ENCODE peak calls at places on chromosomes 7 and 10, in nine cellular contexts. U, O, L, A, G, N, Y, E and P are unnamed samples.

GRCh38 chr10:35092851-35093250 is 2.7 kb upstream of the CUL2 start:
- DNase-seq in U (no peak), O (no peak), L (peak), A (no peak), G (no peak), N (no peak), Y (no peak), E (no peak), P (no peak)

GRCh38 chr10:88693392-88694020 is 12.5 kb upstream of the LIPK start:
- DNase-seq in U (no peak), O (no peak), L (no peak), A (no peak), G (no peak), N (no peak), Y (peak), E (peak), P (no peak)

GRCh38 chr10:14247650-14248258 is 83.0 kb downstream of the FRMD4A start:
- DNase-seq in U (no peak), O (no peak), L (no peak), A (no peak), G (no peak), N (no peak), Y (peak), E (no peak), P (no peak)

GRCh38 chr7:111045469-111045868 is 45.5 kb upstream of the LRRN3 start:
- DNase-seq in U (no peak), O (no peak), L (no peak), A (no peak), G (no peak), N (no peak), Y (peak), E (peak), P (no peak)

GRCh38 chr7:116672596-116673503 is 854 bp downstream of the MET start:
- DNase-seq in U (no peak), O (no peak), L (no peak), A (no peak), G (no peak), N (no peak), Y (peak), E (peak), P (no peak)

GRCh38 chr7:32223721-32224120 is 153.5 kb upstream of the PDE1C start:
- DNase-seq in U (no peak), O (no peak), L (no peak), A (no peak), G (no peak), N (no peak), Y (no peak), E (no peak), P (no peak)

GRCh38 chr7:107610353-107610752 is 30.3 kb downstream of the BCAP29 start:
- DNase-seq in U (no peak), O (no peak), L (no peak), A (no peak), G (no peak), N (no peak), Y (peak), E (no peak), P (no peak)

GRCh38 chr7:116400526-116400925 is 99.0 kb upstream of the CAV2 start:
- DNase-seq in U (no peak), O (no peak), L (no peak), A (no peak), G (no peak), N (no peak), Y (no peak), E (no peak), P (no peak)

GRCh38 chr7:105806592-105807266 is 69.7 kb downstream of the ATXN7L1 start:
- DNase-seq in U (no peak), O (no peak), L (peak), A (no peak), G (peak), N (no peak), Y (peak), E (no peak), P (no peak)

GRCh38 chr7:130803127-130803526 is 69.1 kb upstream of the KLF14 start:
- DNase-seq in U (no peak), O (no peak), L (no peak), A (no peak), G (no peak), N (no peak), Y (no peak), E (no peak), P (no peak)

GRCh38 chr10:62817120-62817762 is 1.1 kb upstream of the EGR2 start:
- DNase-seq in U (peak), O (peak), L (peak), A (peak), G (peak), N (no peak), Y (no peak), E (peak), P (no peak)

GRCh38 chr10:29757551-29758297 is 123.0 kb upstream of the SVIL start:
- DNase-seq in U (no peak), O (no peak), L (no peak), A (no peak), G (no peak), N (peak), Y (peak), E (no peak), P (no peak)

GRCh38 chr7:101998904-101999236 is 181.4 kb downstream of the CUX1 start:
- DNase-seq in U (no peak), O (no peak), L (peak), A (no peak), G (no peak), N (no peak), Y (no peak), E (peak), P (no peak)

GRCh38 chr7:101996876-101997275 is 179.4 kb downstream of the CUX1 start:
- DNase-seq in U (no peak), O (no peak), L (no peak), A (no peak), G (no peak), N (no peak), Y (no peak), E (no peak), P (no peak)

GRCh38 chr7:101995121-101995520 is 177.7 kb downstream of the CUX1 start:
- DNase-seq in U (no peak), O (no peak), L (peak), A (no peak), G (no peak), N (no peak), Y (no peak), E (no peak), P (no peak)

GRCh38 chr7:101998029-101998903 is 180.8 kb downstream of the CUX1 start:
- DNase-seq in U (no peak), O (no peak), L (no peak), A (no peak), G (no peak), N (no peak), Y (no peak), E (no peak), P (no peak)

DNA sequence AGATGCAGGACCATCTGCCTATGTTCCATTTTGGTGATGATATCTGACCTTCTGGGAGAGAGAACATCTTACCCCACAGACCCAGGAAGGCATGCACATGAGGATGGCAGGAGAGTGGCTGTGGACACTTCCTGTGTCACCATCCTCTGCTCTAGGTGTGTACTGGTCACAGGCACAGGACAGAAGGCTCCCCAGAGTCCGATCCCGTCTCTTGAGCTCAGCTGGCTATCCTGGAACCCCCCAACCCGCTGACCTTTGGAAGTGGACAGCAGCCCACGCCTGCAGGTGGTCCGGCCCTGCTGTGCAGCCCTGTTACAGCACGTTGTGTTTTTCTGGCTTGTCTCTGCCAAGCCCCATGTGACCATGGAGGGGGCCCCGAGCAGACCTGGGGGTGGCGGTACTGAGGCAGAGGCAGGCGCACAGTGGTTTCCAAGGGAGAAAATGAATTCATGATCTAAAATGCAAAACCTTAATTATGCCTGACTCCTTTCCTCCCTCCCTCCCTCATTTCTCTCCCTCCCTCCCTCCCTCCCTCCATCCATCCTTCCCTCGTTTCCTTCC is 178.8 kb downstream of the CUX1 start:
- DNase-seq in U (no peak), O (no peak), L (peak), A (no peak), G (no peak), N (no peak), Y (no peak), E (no peak), P (no peak)
- H3K27ac ChIP-seq in U (no peak), O (no peak), L (peak), A (no peak), G (no peak), N (no peak), Y (no peak), E (no peak), P (no peak)

DNA sequence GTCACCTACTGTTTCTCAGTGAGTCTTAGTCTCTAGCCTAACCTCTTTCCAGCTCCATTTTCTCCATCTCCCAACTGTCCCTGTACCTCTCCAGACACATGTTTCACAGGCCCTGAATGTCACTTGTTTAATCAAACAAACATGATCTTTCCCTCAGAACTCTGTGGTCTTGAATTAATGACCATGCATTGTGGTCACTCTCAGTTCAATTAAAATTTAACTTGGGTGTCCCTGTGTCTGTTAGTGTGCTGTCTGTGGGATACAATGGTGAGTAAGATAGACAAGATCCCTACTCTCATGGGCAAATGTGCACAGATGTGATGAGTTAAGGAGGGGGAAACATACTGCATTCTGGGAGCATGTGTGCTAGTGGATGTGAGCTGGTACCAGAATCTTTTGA is 65.0 kb downstream of the RBM33 start:
- DNase-seq in U (no peak), O (no peak), L (no peak), A (no peak), G (no peak), N (no peak), Y (no peak), E (no peak), P (no peak)
- H3K27ac ChIP-seq in U (no peak), O (no peak), L (peak), A (no peak), G (no peak), N (no peak), Y (no peak), E (no peak), P (no peak)

DNA sequence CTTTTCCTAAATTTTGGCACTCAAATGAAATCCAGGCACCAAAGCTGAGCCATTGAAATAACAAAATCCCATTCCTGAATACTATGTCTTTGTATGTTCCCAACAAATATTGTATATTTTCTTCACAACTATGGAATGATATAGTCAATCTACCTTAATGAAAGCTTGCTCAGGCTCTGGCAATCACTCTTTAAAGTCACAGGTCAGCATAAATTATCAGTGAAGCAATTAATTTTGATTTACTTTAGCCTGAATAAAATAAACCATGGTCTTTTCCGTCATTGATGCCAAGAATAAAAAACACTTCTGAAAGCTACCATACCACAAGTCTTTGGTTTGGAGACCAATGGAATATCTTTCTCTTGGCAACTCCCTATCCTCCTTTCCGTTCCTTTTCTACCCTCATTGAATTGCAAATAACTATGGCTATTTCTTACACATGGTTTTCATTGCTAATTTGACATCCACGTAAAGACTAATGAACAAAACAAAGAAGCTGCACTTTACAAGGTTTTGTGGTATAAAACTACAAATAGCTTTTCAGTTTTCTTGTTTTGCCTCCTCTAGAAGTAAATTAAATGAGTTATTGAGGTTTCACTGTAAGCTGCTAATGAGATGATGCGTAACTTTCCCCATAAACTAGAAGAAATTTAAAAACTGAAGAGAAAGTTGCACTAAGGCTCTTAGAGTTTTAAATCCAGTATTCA is 166.6 kb downstream of the TAX1BP1 start:
- DNase-seq in U (no peak), O (no peak), L (no peak), A (no peak), G (no peak), N (no peak), Y (no peak), E (no peak), P (no peak)
- H3K27ac ChIP-seq in U (no peak), O (no peak), L (no peak), A (no peak), G (no peak), N (no peak), Y (no peak), E (no peak), P (no peak)

DNA sequence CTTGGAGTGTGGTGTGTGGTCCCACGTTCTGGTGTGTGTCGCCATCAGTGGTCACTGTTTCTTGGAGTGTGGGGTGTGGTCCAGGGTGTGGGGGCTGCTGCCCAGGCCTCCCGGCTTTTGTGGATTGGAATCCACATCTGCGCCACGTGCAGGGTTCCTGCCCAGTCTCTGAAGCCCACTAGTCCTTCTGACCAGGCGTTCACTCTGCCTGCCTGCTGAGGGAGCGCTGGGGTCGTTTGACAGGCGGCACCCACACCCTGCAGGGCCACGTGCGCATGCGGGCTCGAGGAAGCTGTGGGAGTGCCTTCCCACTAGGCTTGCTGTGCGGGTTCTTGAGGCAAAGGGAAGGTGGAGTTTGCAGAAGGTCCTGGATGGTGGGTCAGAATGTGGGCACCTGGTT is 51.4 kb downstream of the INPP5A start:
- DNase-seq in U (no peak), O (no peak), L (no peak), A (no peak), G (no peak), N (no peak), Y (no peak), E (no peak), P (no peak)
- H3K27ac ChIP-seq in U (peak), O (peak), L (no peak), A (peak), G (no peak), N (no peak), Y (no peak), E (no peak), P (no peak)